ENCODE peak calls at places on chromosomes 12 and 14, in nine cellular contexts. T is retinal pigment epithelial cell; W is CD4-positive, CD25-positive, alpha-beta regulatory T cell; L is natural killer cell; I is amygdala; J is iPS-NIHi11; C is T-helper 1 cell; P is NK-92 treated with Interleukin-12 subunit alpha and Interleukin-12 subunit beta, amount 100 ng/mL, for 24 hours; F is fibroblast of pulmonary artery. E is an unnamed sample.

GRCh38 chr12:132761032-132761910 is at the start of gene ANKLE2:
- DNase-seq in T (no peak), W (peak), L (peak), I (no peak), J (peak), C (peak), P (peak), F (peak), E (peak)

GRCh38 chr14:50351016-50351415 is 38.9 kb downstream of the DMAC2L start:
- DNase-seq in T (no peak), W (no peak), L (no peak), I (no peak), J (no peak), C (no peak), P (no peak), F (no peak), E (no peak)

GRCh38 chr12:15540469-15540872 is 218.2 kb downstream of the PTPRO start:
- DNase-seq in T (no peak), W (no peak), L (no peak), I (no peak), J (no peak), C (no peak), P (no peak), F (peak), E (no peak)

GRCh38 chr14:101122855-101123129 is 219.3 kb upstream of the RTL1 start:
- DNase-seq in T (no peak), W (no peak), L (no peak), I (no peak), J (no peak), C (no peak), P (no peak), F (no peak), E (no peak)

GRCh38 chr12:68612245-68612644 is 1.5 kb downstream of the RAP1B start:
- DNase-seq in T (no peak), W (no peak), L (no peak), I (no peak), J (no peak), C (no peak), P (no peak), F (peak), E (no peak)

GRCh38 chr14:33085799-33086198 is 147.1 kb downstream of the NPAS3 start:
- DNase-seq in T (no peak), W (no peak), L (no peak), I (no peak), J (no peak), C (no peak), P (no peak), F (no peak), E (no peak)

GRCh38 chr12:66916189-66916588 is 237.3 kb upstream of the GRIP1 start:
- DNase-seq in T (no peak), W (no peak), L (no peak), I (no peak), J (peak), C (no peak), P (no peak), F (no peak), E (peak)

GRCh38 chr12:110591508-110592051 is 8.5 kb upstream of the PPTC7 start:
- DNase-seq in T (no peak), W (no peak), L (no peak), I (no peak), J (no peak), C (no peak), P (no peak), F (no peak), E (no peak)

GRCh38 chr12:79546461-79547043 is 144.2 kb downstream of the PAWR start:
- DNase-seq in T (peak), W (no peak), L (no peak), I (no peak), J (no peak), C (no peak), P (no peak), F (peak), E (peak)

GRCh38 chr14:58697927-58698641 is 60.3 kb downstream of the DACT1 start:
- DNase-seq in T (no peak), W (no peak), L (no peak), I (no peak), J (no peak), C (no peak), P (no peak), F (no peak), E (no peak)

GRCh38 chr14:36424478-36425102 is 95.4 kb downstream of the NKX2-1 start:
- DNase-seq in T (no peak), W (no peak), L (no peak), I (no peak), J (no peak), C (no peak), P (no peak), F (no peak), E (no peak)

GRCh38 chr12:54371328-54372112 is 7.2 kb upstream of the GPR84 start:
- DNase-seq in T (no peak), W (no peak), L (no peak), I (peak), J (no peak), C (no peak), P (no peak), F (peak), E (no peak)